ENCODE peak calls at places on chromosomes 2 and 18, in four cellular contexts. One of them, this sample, is unnamed.

GRCh38 chr18:11946756-11947155 is 34.6 kb upstream of the IMPA2 start:
- DNase-seq in SK-N-SH: no peak
- DNase-seq in A549: no peak
- DNase-seq in K562: no peak
- DNase-seq in this sample: no peak

GRCh38 chr18:28905509-28905908 is 728.6 kb upstream of the CDH2 start:
- DNase-seq in SK-N-SH: no peak
- DNase-seq in A549: no peak
- DNase-seq in K562: no peak
- DNase-seq in this sample: no peak

GRCh38 chr2:96815326-96816126 is 542 bp upstream of the CNNM3 start:
- DNase-seq in SK-N-SH: peak
- DNase-seq in A549: peak
- DNase-seq in K562: no peak
- DNase-seq in this sample: no peak

GRCh38 chr2:11663427-11663826 is 6.6 kb downstream of the NTSR2 start:
- DNase-seq in SK-N-SH: no peak
- DNase-seq in A549: no peak
- DNase-seq in K562: no peak
- DNase-seq in this sample: no peak

GRCh38 chr18:21191596-21192307 is 50.3 kb upstream of the GREB1L start:
- DNase-seq in SK-N-SH: peak
- DNase-seq in A549: peak
- DNase-seq in K562: peak
- DNase-seq in this sample: no peak

GRCh38 chr18:9863282-9863681 is 22.5 kb upstream of the TXNDC2 start:
- DNase-seq in SK-N-SH: no peak
- DNase-seq in A549: no peak
- DNase-seq in K562: no peak
- DNase-seq in this sample: no peak

GRCh38 chr18:8895341-8895740 is 190.0 kb downstream of the MTCL1 start:
- DNase-seq in SK-N-SH: no peak
- DNase-seq in A549: no peak
- DNase-seq in K562: no peak
- DNase-seq in this sample: no peak

GRCh38 chr2:219508933-219509779 is 5.1 kb upstream of the ASIC4 start:
- DNase-seq in SK-N-SH: peak
- DNase-seq in A549: no peak
- DNase-seq in K562: no peak
- DNase-seq in this sample: no peak

GRCh38 chr2:227853204-227853629 is 18.2 kb upstream of the DAW1 start:
- DNase-seq in SK-N-SH: no peak
- DNase-seq in A549: peak
- DNase-seq in K562: no peak
- DNase-seq in this sample: no peak

GRCh38 chr18:26655614-26656400 is 107.5 kb upstream of the KCTD1 start:
- DNase-seq in SK-N-SH: peak
- DNase-seq in A549: peak
- DNase-seq in K562: no peak
- DNase-seq in this sample: no peak

GRCh38 chr18:68627812-68628211 is 87.1 kb downstream of the TMX3 start:
- DNase-seq in SK-N-SH: no peak
- DNase-seq in A549: no peak
- DNase-seq in K562: no peak
- DNase-seq in this sample: no peak

GRCh38 chr2:48845719-48846118 is 90.2 kb upstream of the LHCGR start:
- DNase-seq in SK-N-SH: no peak
- DNase-seq in A549: no peak
- DNase-seq in K562: no peak
- DNase-seq in this sample: peak

GRCh38 chr18:457120-457519 is 43.4 kb downstream of the COLEC12 start:
- DNase-seq in SK-N-SH: peak
- DNase-seq in A549: no peak
- DNase-seq in K562: no peak
- DNase-seq in this sample: no peak

GRCh38 chr2:130756041-130756720 is 841 bp downstream of the AMER3 start:
- DNase-seq in SK-N-SH: peak
- DNase-seq in A549: no peak
- DNase-seq in K562: peak
- DNase-seq in this sample: peak

GRCh38 chr18:227902-228301 is 39.9 kb downstream of the THOC1 start:
- DNase-seq in SK-N-SH: no peak
- DNase-seq in A549: no peak
- DNase-seq in K562: no peak
- DNase-seq in this sample: no peak

GRCh38 chr2:23555944-23556343 is 171.0 kb downstream of the KLHL29 start:
- DNase-seq in SK-N-SH: no peak
- DNase-seq in A549: no peak
- DNase-seq in K562: no peak
- DNase-seq in this sample: no peak

GRCh38 chr18:11035814-11036213 is 113.6 kb downstream of the PIEZO2 start:
- DNase-seq in SK-N-SH: no peak
- DNase-seq in A549: no peak
- DNase-seq in K562: no peak
- DNase-seq in this sample: no peak

GRCh38 chr2:197871780-197872456 is 67.5 kb downstream of the PLCL1 start:
- DNase-seq in SK-N-SH: no peak
- DNase-seq in A549: no peak
- DNase-seq in K562: no peak
- DNase-seq in this sample: no peak

GRCh38 chr2:2848621-2849443 is 517.8 kb upstream of the MYT1L start:
- DNase-seq in SK-N-SH: peak
- DNase-seq in A549: no peak
- DNase-seq in K562: no peak
- DNase-seq in this sample: no peak

GRCh38 chr2:172995323-172996244 is 80.1 kb upstream of the MAP3K20 start:
- DNase-seq in SK-N-SH: no peak
- DNase-seq in A549: peak
- DNase-seq in K562: no peak
- DNase-seq in this sample: no peak

GRCh38 chr18:75173758-75174157 is 35.2 kb downstream of the PTGR3 start:
- DNase-seq in SK-N-SH: no peak
- DNase-seq in A549: no peak
- DNase-seq in K562: no peak
- DNase-seq in this sample: no peak

GRCh38 chr2:236546561-236546961 is 23.1 kb upstream of the ACKR3 start:
- DNase-seq in SK-N-SH: no peak
- DNase-seq in A549: no peak
- DNase-seq in K562: no peak
- DNase-seq in this sample: no peak
- H3K4me3 ChIP-seq in SK-N-SH: no peak
- H3K4me3 ChIP-seq in A549: no peak
- H3K4me3 ChIP-seq in K562: no peak
- H3K4me3 ChIP-seq in this sample: no peak

GRCh38 chr2:154963509-154963908 is 265.0 kb downstream of the KCNJ3 start:
- DNase-seq in SK-N-SH: no peak
- DNase-seq in A549: no peak
- DNase-seq in K562: no peak
- DNase-seq in this sample: no peak
- TF ChIP-seq EP300 in SK-N-SH: no peak
- TF ChIP-seq EP300 in A549: no peak
- TF ChIP-seq EP300 in K562: no peak
- TF ChIP-seq EP300 in this sample: no peak

DNA sequence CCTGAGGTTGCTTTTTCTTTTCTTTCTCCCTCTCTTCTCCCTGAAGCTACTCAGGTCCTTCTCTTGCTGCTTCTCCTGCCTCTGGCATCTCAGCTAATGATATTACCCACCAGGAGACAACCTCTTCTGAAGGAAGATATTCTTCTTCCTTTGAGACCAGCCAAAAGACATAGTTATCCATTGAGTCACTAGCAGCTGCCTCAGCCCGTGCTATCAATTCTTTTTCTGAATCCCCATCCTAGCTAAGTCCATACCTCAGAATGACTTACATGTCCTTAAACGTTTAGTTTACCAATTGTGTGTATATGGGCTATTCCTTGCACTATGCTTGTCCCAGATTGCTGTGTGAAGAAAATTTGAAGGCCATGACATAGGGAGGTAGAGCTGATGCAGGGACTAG is 25.0 kb upstream of the RNF103 start:
- DNase-seq in SK-N-SH: no peak
- DNase-seq in A549: no peak
- DNase-seq in K562: no peak
- DNase-seq in this sample: no peak
- H3K4me3 ChIP-seq in SK-N-SH: no peak
- H3K4me3 ChIP-seq in A549: no peak
- H3K4me3 ChIP-seq in K562: no peak
- H3K4me3 ChIP-seq in this sample: no peak

GRCh38 chr18:47095810-47096209 is 54.5 kb downstream of the HDHD2 start:
- DNase-seq in SK-N-SH: no peak
- DNase-seq in A549: no peak
- DNase-seq in K562: no peak
- DNase-seq in this sample: no peak
- TF ChIP-seq EP300 in SK-N-SH: no peak
- TF ChIP-seq EP300 in A549: no peak
- TF ChIP-seq EP300 in K562: no peak
- TF ChIP-seq EP300 in this sample: no peak

DNA sequence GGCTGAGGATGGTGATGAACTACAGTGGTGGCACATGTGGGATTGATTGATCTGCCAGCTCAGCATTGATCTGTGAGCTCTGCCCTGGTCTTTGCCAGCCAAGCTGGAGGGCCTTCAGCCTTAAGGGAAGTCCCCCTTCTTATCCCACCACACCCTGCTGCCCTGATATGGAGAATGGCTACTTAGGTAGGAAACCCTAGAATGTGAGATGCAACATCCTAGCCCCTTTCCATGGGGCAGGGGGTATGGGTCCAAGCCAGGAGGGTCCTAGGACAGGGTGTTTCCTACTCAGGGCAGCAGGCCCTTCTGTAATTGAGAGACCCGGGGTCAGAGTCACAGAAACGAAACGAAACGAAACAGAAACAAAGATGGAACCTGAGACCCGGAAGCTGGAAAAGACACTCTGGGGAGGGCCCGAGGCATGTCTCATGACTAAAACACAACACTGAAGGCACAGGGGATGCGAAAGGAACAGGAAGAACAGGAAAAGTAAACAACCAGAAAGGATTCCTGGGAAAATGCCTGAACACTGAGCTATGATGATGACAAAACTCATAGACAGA is 16.9 kb upstream of the SULT1C2 start:
- DNase-seq in SK-N-SH: no peak
- DNase-seq in A549: peak
- DNase-seq in K562: peak
- DNase-seq in this sample: peak
- H3K4me3 ChIP-seq in SK-N-SH: no peak
- H3K4me3 ChIP-seq in A549: peak
- H3K4me3 ChIP-seq in K562: peak
- H3K4me3 ChIP-seq in this sample: peak

GRCh38 chr2:111958901-111959300 is 60.5 kb downstream of the MERTK start:
- DNase-seq in SK-N-SH: no peak
- DNase-seq in A549: no peak
- DNase-seq in K562: no peak
- DNase-seq in this sample: no peak

GRCh38 chr2:111950241-111950640 is 51.8 kb downstream of the MERTK start:
- DNase-seq in SK-N-SH: no peak
- DNase-seq in A549: no peak
- DNase-seq in K562: no peak
- DNase-seq in this sample: no peak

GRCh38 chr2:111957872-111958354 is 59.5 kb downstream of the MERTK start:
- DNase-seq in SK-N-SH: no peak
- DNase-seq in A549: no peak
- DNase-seq in K562: no peak
- DNase-seq in this sample: no peak

GRCh38 chr2:111952871-111953497 is 54.6 kb downstream of the MERTK start:
- DNase-seq in SK-N-SH: no peak
- DNase-seq in A549: no peak
- DNase-seq in K562: peak
- DNase-seq in this sample: no peak

GRCh38 chr2:111954602-111955332 is 56.4 kb downstream of the MERTK start:
- DNase-seq in SK-N-SH: no peak
- DNase-seq in A549: no peak
- DNase-seq in K562: no peak
- DNase-seq in this sample: no peak
- TF ChIP-seq EP300 in SK-N-SH: no peak
- TF ChIP-seq EP300 in A549: no peak
- TF ChIP-seq EP300 in K562: no peak
- TF ChIP-seq EP300 in this sample: no peak